ENCODE peak calls at places on chromosomes 4 and X, in eight cellular contexts. Y is HFF-Myc, V is GM12865, T is lower leg skin, F is mammary epithelial cell, N is BJ, Z is HFFc6, B is upper lobe of left lung. O is an unnamed sample.

GRCh38 chr4:173835863-173836262 is 305.8 kb upstream of the HAND2 start:
- DNase-seq in V (no peak), T (no peak), N (no peak), F (peak), Y (no peak), B (no peak), Z (no peak), O (no peak)

GRCh38 chrX:72021975-72022374 is 109.7 kb downstream of the RTL5 start:
- DNase-seq in V (peak), Y (no peak), Z (no peak), F (no peak), T (no peak), B (no peak), N (no peak), O (peak)

GRCh38 chr4:14994242-14994641 is 8.0 kb upstream of the CPEB2 start:
- DNase-seq in F (peak), N (no peak), T (no peak), V (no peak), Y (no peak), B (peak), Z (no peak), O (no peak)

GRCh38 chr4:24519649-24520048 is 64.7 kb downstream of the DHX15 start:
- DNase-seq in B (no peak), N (no peak), Z (no peak), V (no peak), F (no peak), Y (no peak), T (no peak), O (no peak)

GRCh38 chr4:176451441-176451840 is 131.7 kb downstream of the SPCS3 start:
- DNase-seq in T (no peak), N (no peak), Z (no peak), F (no peak), B (no peak), V (no peak), Y (no peak), O (no peak)

GRCh38 chrX:68650491-68650890 is 3.0 kb downstream of the STARD8 start:
- DNase-seq in F (peak), T (no peak), Y (no peak), B (no peak), Z (peak), N (no peak), V (no peak), O (no peak)

GRCh38 chrX:45722471-45722870 is 521.8 kb upstream of the DIPK2B start:
- DNase-seq in Z (no peak), B (no peak), F (no peak), Y (no peak), V (no peak), T (no peak), N (no peak), O (no peak)

GRCh38 chr4:8405516-8405875 is 35.0 kb downstream of the ACOX3 start:
- DNase-seq in V (no peak), B (no peak), Y (no peak), Z (no peak), N (no peak), F (no peak), T (no peak), O (no peak)

GRCh38 chr4:182738283-182739047 is 178.7 kb downstream of the DCTD start:
- DNase-seq in T (no peak), Z (peak), V (no peak), N (no peak), F (peak), B (no peak), Y (no peak), O (no peak)

GRCh38 chr4:94698187-94698586 is 59.6 kb upstream of the BMPR1B start:
- DNase-seq in Y (no peak), T (no peak), B (no peak), V (no peak), Z (no peak), N (no peak), F (no peak), O (no peak)

GRCh38 chrX:135516376-135516775 is 4.1 kb upstream of the INTS6L start:
- DNase-seq in Y (no peak), F (no peak), N (no peak), V (no peak), B (peak), T (no peak), Z (no peak), O (no peak)

GRCh38 chr4:82842593-82842992 is 44.0 kb upstream of the SCD5 start:
- DNase-seq in Z (peak), N (no peak), Y (no peak), T (no peak), V (no peak), B (no peak), F (no peak), O (no peak)

GRCh38 chr4:93825551-93826216 is 2.9 kb upstream of the ATOH1 start:
- DNase-seq in T (no peak), F (peak), B (no peak), Y (no peak), Z (no peak), V (peak), N (no peak), O (peak)

GRCh38 chr4:167021545-167022155 is 212.6 kb downstream of the SPOCK3 start:
- DNase-seq in Z (peak), T (peak), B (peak), N (no peak), F (peak), V (peak), Y (peak), O (no peak)

GRCh38 chr4:165328708-165329107 is 1.2 kb downstream of the MSMO1 start:
- DNase-seq in N (no peak), Y (no peak), F (no peak), B (no peak), T (no peak), Z (no peak), V (no peak), O (no peak)

GRCh38 chr4:7967501-7968261 is 28.0 kb upstream of the AFAP1 start:
- DNase-seq in V (no peak), T (no peak), N (no peak), Z (no peak), F (no peak), Y (no peak), B (no peak), O (no peak)

GRCh38 chr4:38523524-38524448 is 140.2 kb upstream of the KLF3 start:
- DNase-seq in V (peak), Y (no peak), F (peak), N (no peak), T (peak), Z (no peak), B (no peak), O (peak)

GRCh38 chrX:49270249-49270921 is 792 bp downstream of the PPP1R3F start:
- DNase-seq in T (no peak), Y (no peak), N (no peak), Z (no peak), F (no peak), V (no peak), B (no peak), O (no peak)

GRCh38 chr4:7822858-7823257 is 116.8 kb downstream of the AFAP1 start:
- DNase-seq in Z (no peak), V (no peak), B (no peak), N (no peak), Y (no peak), F (no peak), T (no peak), O (no peak)

GRCh38 chrX:15908891-15909290 is 54.3 kb upstream of the AP1S2 start:
- DNase-seq in T (no peak), Z (no peak), F (peak), N (no peak), B (no peak), V (no peak), Y (no peak), O (no peak)

GRCh38 chr4:19944806-19945205 is 306.9 kb upstream of the SLIT2 start:
- DNase-seq in V (no peak), N (no peak), T (no peak), Y (no peak), F (no peak), Z (no peak), B (no peak), O (no peak)

GRCh38 chrX:137568741-137569469 is 3.0 kb downstream of the ZIC3 start:
- DNase-seq in T (no peak), V (no peak), Y (no peak), F (no peak), N (no peak), Z (no peak), B (no peak), O (no peak)

GRCh38 chrX:131709553-131709952 is 165.7 kb downstream of the OR13H1 start:
- DNase-seq in F (no peak), Y (no peak), T (no peak), Z (no peak), B (no peak), N (no peak), V (no peak), O (no peak)

GRCh38 chr4:105990933-105991332 is 95.7 kb downstream of the NPNT start:
- DNase-seq in B (peak), T (peak), V (peak), F (peak), Z (peak), Y (peak), N (peak), O (no peak)

GRCh38 chr4:142331132-142331531 is 515.0 kb downstream of the INPP4B start:
- DNase-seq in V (no peak), F (no peak), T (no peak), N (no peak), Z (peak), B (no peak), Y (no peak), O (no peak)

DNA sequence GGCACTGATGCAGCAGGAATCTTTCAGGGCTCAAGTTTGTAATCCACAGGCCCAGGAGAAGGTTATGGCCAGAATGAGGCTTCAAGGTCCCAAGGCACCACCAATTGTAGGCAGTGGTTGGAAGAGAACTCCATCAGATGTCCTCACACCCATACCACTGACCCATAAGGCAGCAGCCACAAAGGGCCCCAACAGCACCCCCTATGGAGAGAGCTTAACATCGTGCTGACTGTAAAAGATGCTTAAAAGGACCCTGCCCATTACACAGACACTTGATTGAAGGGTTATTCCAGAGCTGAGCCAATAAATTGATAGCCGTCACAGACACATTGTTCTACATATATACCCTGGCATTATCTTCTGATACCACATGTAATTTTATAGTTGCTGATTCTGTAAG is 113.7 kb downstream of the SOWAHB start:
- DNase-seq in B (no peak), Z (no peak), N (no peak), Y (no peak), V (peak), F (no peak), T (no peak), O (no peak)
- TF ChIP-seq CTCF in B (no peak), Z (peak), N (peak), Y (peak), V (peak), F (peak), T (no peak), O (peak)

GRCh38 chr4:42371306-42372063 is 25.8 kb upstream of the SHISA3 start:
- DNase-seq in B (no peak), F (peak), T (no peak), N (no peak), Y (peak), Z (no peak), V (peak), O (peak)
- TF ChIP-seq CTCF in B (peak), F (peak), T (no peak), N (peak), Y (peak), Z (peak), V (peak), O (peak)

DNA sequence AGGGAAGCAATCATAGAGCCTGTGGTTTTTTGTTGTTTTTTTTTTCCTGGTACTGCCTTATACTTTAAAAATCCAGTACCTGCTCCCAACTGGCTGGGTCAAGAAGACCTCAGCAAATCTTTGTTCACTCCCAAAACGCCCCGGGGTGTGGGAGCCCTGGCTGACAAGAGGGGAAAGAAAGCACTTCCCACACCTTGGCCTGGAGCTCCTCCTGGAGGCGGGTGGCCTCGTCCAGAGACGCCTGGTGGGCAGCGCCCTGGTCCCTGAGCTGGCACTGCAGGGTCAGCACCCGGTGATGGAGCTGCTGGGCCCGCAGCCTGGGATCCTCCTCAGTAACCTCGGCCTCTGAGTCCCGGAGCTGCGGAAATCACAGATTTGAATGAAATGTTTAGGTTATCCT is 38.2 kb downstream of the C4orf50 start:
- DNase-seq in Z (no peak), F (peak), B (no peak), N (no peak), V (no peak), Y (no peak), T (no peak), O (no peak)
- TF ChIP-seq CTCF in Z (no peak), F (peak), B (peak), N (peak), V (no peak), Y (peak), T (no peak), O (peak)

GRCh38 chrX:53294024-53294648 is 12.8 kb upstream of the IQSEC2 start:
- DNase-seq in N (no peak), Z (no peak), V (no peak), B (no peak), F (no peak), T (no peak), Y (no peak), O (no peak)
- TF ChIP-seq CTCF in N (no peak), Z (peak), V (no peak), B (no peak), F (peak), T (no peak), Y (no peak), O (no peak)

DNA sequence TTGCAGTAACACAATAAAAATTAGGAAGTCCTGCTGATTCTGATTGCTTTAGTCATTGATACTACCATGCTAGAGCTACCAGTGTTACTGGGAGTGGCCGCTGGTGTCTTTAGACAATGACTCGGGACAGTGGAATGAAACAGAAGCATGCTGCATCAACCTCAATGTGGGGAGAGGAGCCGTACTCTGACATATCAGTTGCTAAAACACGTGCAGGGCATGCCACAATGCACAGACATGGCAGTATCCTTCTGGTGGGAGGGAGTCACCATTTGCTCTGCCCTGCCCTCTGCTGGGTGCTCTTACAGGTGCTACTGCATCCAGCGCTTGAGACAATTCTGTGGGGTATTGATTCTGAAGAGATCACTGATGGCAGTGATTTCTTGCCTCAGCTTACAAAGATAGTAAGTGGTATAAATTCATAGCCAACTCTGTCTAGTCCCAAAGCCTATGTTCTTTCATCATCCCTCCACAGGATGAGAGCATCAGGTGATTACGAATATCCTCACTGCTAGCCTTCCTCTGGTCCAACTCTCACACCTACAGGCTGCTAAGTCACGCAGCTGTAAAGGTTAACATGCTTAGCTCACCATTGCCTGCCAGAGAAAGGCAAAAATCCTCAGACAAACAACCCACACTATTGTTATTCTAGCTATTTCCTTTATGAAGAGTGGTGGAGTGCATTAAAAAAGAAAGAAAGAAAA is 43.7 kb downstream of the NSG1 start:
- DNase-seq in V (peak), B (no peak), Y (peak), Z (peak), F (peak), T (no peak), N (peak), O (peak)
- TF ChIP-seq CTCF in V (peak), B (peak), Y (peak), Z (peak), F (peak), T (no peak), N (peak), O (peak)

GRCh38 chr4:140131663-140132229 is 22.2 kb downstream of the MAML3 start:
- DNase-seq in N (no peak), Y (no peak), Z (no peak), T (no peak), B (no peak), V (no peak), F (no peak), O (no peak)
- TF ChIP-seq CTCF in N (no peak), Y (no peak), Z (no peak), T (no peak), B (no peak), V (no peak), F (no peak), O (no peak)

GRCh38 chrX:97605271-97605670 is 721.6 kb downstream of the RPA4 start:
- DNase-seq in T (no peak), N (no peak), Z (no peak), Y (no peak), V (no peak), B (no peak), F (no peak), O (no peak)

GRCh38 chrX:97609938-97610337 is 726.2 kb downstream of the RPA4 start:
- DNase-seq in F (no peak), Y (no peak), V (no peak), N (no peak), B (no peak), Z (no peak), T (no peak), O (no peak)

GRCh38 chrX:97609357-97609756 is 725.6 kb downstream of the RPA4 start:
- DNase-seq in B (no peak), F (no peak), T (no peak), Y (no peak), N (no peak), V (no peak), Z (no peak), O (no peak)
- TF ChIP-seq CTCF in B (no peak), F (no peak), T (no peak), Y (no peak), N (no peak), V (no peak), Z (no peak), O (no peak)

GRCh38 chr4:4326136-4326535 is 36.1 kb downstream of the ZBTB49 start:
- DNase-seq in T (no peak), B (peak), Z (no peak), N (no peak), Y (no peak), F (no peak), V (no peak), O (no peak)

GRCh38 chr4:4328840-4329239 is 38.8 kb downstream of the ZBTB49 start:
- DNase-seq in B (no peak), Y (no peak), V (no peak), F (no peak), N (no peak), T (no peak), Z (no peak), O (no peak)

GRCh38 chr4:4329496-4329895 is 39.4 kb downstream of the ZBTB49 start:
- DNase-seq in T (no peak), F (no peak), V (no peak), Z (no peak), B (no peak), N (no peak), Y (no peak), O (no peak)

GRCh38 chr4:4328206-4328605 is 38.2 kb downstream of the ZBTB49 start:
- DNase-seq in Y (no peak), F (no peak), N (no peak), Z (no peak), B (no peak), T (no peak), V (no peak), O (no peak)

GRCh38 chr4:4327652-4328121 is 37.6 kb downstream of the ZBTB49 start:
- DNase-seq in T (no peak), Z (no peak), Y (no peak), F (no peak), B (peak), V (no peak), N (no peak), O (no peak)
- TF ChIP-seq CTCF in T (no peak), Z (peak), Y (peak), F (no peak), B (no peak), V (peak), N (peak), O (peak)

GRCh38 chrX:7828594-7828993 is 14.4 kb upstream of the VCX start:
- DNase-seq in B (no peak), N (no peak), T (no peak), Z (no peak), Y (no peak), V (peak), F (no peak), O (peak)
- TF ChIP-seq CTCF in B (no peak), N (no peak), T (no peak), Z (no peak), Y (no peak), V (peak), F (no peak), O (peak)

GRCh38 chr4:2595436-2595835 is 59.0 kb downstream of the FAM193A start:
- DNase-seq in B (peak), F (no peak), N (no peak), V (peak), T (no peak), Z (no peak), Y (no peak), O (no peak)

GRCh38 chr4:2596153-2596552 is 59.7 kb downstream of the FAM193A start:
- DNase-seq in N (no peak), B (peak), T (no peak), V (no peak), Y (no peak), F (no peak), Z (no peak), O (no peak)

GRCh38 chr4:2591189-2591588 is 54.7 kb downstream of the FAM193A start:
- DNase-seq in V (no peak), N (no peak), F (no peak), Y (no peak), Z (no peak), T (no peak), B (peak), O (no peak)

GRCh38 chr4:2593003-2593402 is 56.6 kb downstream of the FAM193A start:
- DNase-seq in V (no peak), Z (no peak), F (no peak), B (no peak), Y (no peak), T (no peak), N (no peak), O (no peak)

GRCh38 chr4:2592572-2592971 is 56.1 kb downstream of the FAM193A start:
- DNase-seq in B (no peak), V (no peak), Y (no peak), Z (no peak), T (no peak), F (no peak), N (no peak), O (no peak)
- TF ChIP-seq CTCF in B (no peak), V (no peak), Y (no peak), Z (no peak), T (no peak), F (no peak), N (no peak), O (no peak)

O was measured in GM13977.